ENCODE peak calls at places on chromosomes 1 and 21, in ten cellular contexts. K is pancreas; A is right cardiac atrium; X is IMR-90; Y is uterus; M is NB4; C is lower lobe of right lung; V is CD8-positive, alpha-beta T cell; B is neural progenitor cell; N is GM12865. R is an unnamed sample.

GRCh38 chr1:61035880-61036279 is 46.5 kb upstream of the NFIA start:
- DNase-seq in K (no peak), A (no peak), X (no peak), Y (no peak), M (no peak), C (no peak), V (no peak), B (no peak), N (no peak), R (no peak)

GRCh38 chr1:6776895-6777294 is 8.4 kb upstream of the CAMTA1 start:
- DNase-seq in K (no peak), A (no peak), X (no peak), Y (no peak), M (no peak), C (no peak), V (no peak), B (no peak), N (peak), R (no peak)

GRCh38 chr1:7433896-7434295 is 337.2 kb upstream of the VAMP3 start:
- DNase-seq in K (no peak), A (no peak), X (no peak), Y (no peak), M (no peak), C (peak), V (no peak), B (no peak), N (no peak), R (no peak)

GRCh38 chr1:6471086-6471841 is 5.3 kb upstream of the TNFRSF25 start:
- DNase-seq in K (peak), A (no peak), X (no peak), Y (no peak), M (no peak), C (peak), V (no peak), B (no peak), N (no peak), R (no peak)

GRCh38 chr1:103953386-103953785 is 203.7 kb downstream of the AMY1C start:
- DNase-seq in K (no peak), A (no peak), X (no peak), Y (no peak), M (no peak), C (no peak), V (no peak), B (no peak), N (peak), R (no peak)

GRCh38 chr1:43993206-43993914 is 2.0 kb downstream of the CCDC24 start:
- DNase-seq in K (no peak), A (peak), X (no peak), Y (no peak), M (no peak), C (no peak), V (no peak), B (no peak), N (no peak), R (no peak)

GRCh38 chr1:110227774-110228173 is 17.7 kb downstream of the KCNC4 start:
- DNase-seq in K (peak), A (no peak), X (no peak), Y (no peak), M (no peak), C (no peak), V (no peak), B (no peak), N (no peak), R (no peak)

GRCh38 chr1:101407505-101408211 is 170.8 kb downstream of the S1PR1 start:
- DNase-seq in K (no peak), A (no peak), X (no peak), Y (no peak), M (no peak), C (no peak), V (no peak), B (no peak), N (peak), R (no peak)

GRCh38 chr1:4061521-4062031 is 161.5 kb upstream of the C1orf174 start:
- DNase-seq in K (no peak), A (peak), X (no peak), Y (no peak), M (no peak), C (no peak), V (no peak), B (no peak), N (no peak), R (no peak)

GRCh38 chr1:65734976-65735375 is 57.7 kb upstream of the PDE4B start:
- DNase-seq in K (no peak), A (no peak), X (peak), Y (no peak), M (no peak), C (no peak), V (no peak), B (no peak), N (no peak), R (no peak)

GRCh38 chr1:153919879-153920852 is 2.6 kb downstream of the GATAD2B start:
- DNase-seq in K (no peak), A (no peak), X (peak), Y (no peak), M (peak), C (no peak), V (peak), B (peak), N (peak), R (peak)

GRCh38 chr21:36184561-36184960 is 27.9 kb downstream of the DOP1B start:
- DNase-seq in K (no peak), A (no peak), X (no peak), Y (no peak), M (no peak), C (no peak), V (no peak), B (no peak), N (no peak), R (no peak)

GRCh38 chr1:168467452-168467851 is 76.3 kb downstream of the XCL2 start:
- DNase-seq in K (no peak), A (no peak), X (no peak), Y (no peak), M (no peak), C (no peak), V (no peak), B (no peak), N (peak), R (peak)

GRCh38 chr1:175343945-175344344 is 151.4 kb upstream of the KIAA0040 start:
- DNase-seq in K (no peak), A (no peak), X (no peak), Y (no peak), M (no peak), C (no peak), V (no peak), B (peak), N (no peak), R (no peak)

GRCh38 chr1:154765970-154766369 is 104.1 kb downstream of the KCNN3 start:
- DNase-seq in K (no peak), A (no peak), X (peak), Y (peak), M (peak), C (no peak), V (no peak), B (peak), N (no peak), R (peak)

GRCh38 chr1:20726932-20727745 is 5.4 kb downstream of the SH2D5 start:
- DNase-seq in K (no peak), A (no peak), X (no peak), Y (no peak), M (no peak), C (no peak), V (no peak), B (no peak), N (no peak), R (no peak)

GRCh38 chr1:3009021-3009420 is 12.2 kb upstream of the ACTRT2 start:
- DNase-seq in K (no peak), A (no peak), X (no peak), Y (no peak), M (no peak), C (peak), V (no peak), B (no peak), N (no peak), R (no peak)

GRCh38 chr1:152442765-152443164 is 28.7 kb upstream of the CRNN start:
- DNase-seq in K (peak), A (peak), X (no peak), Y (no peak), M (no peak), C (no peak), V (no peak), B (no peak), N (no peak), R (no peak)

GRCh38 chr1:54153548-54154439 is 994 bp upstream of the CDCP2 start:
- DNase-seq in K (peak), A (peak), X (peak), Y (peak), M (peak), C (no peak), V (no peak), B (peak), N (no peak), R (no peak)

GRCh38 chr1:172005856-172006255 is 164.6 kb downstream of the DNM3 start:
- DNase-seq in K (no peak), A (no peak), X (peak), Y (no peak), M (no peak), C (no peak), V (no peak), B (no peak), N (peak), R (no peak)

GRCh38 chr1:6427445-6428390 is 3.1 kb downstream of the ESPN start:
- DNase-seq in K (peak), A (no peak), X (no peak), Y (no peak), M (no peak), C (no peak), V (no peak), B (peak), N (no peak), R (no peak)

GRCh38 chr1:27635410-27636142 is 591 bp upstream of the FGR start:
- DNase-seq in K (no peak), A (no peak), X (no peak), Y (no peak), M (no peak), C (no peak), V (no peak), B (no peak), N (no peak), R (no peak)

GRCh38 chr1:99334991-99335390 is 70.7 kb downstream of the PLPPR4 start:
- DNase-seq in K (no peak), A (no peak), X (no peak), Y (no peak), M (no peak), C (no peak), V (no peak), B (no peak), N (no peak), R (no peak)

GRCh38 chr1:168774241-168774640 is 45.2 kb upstream of the DPT start:
- DNase-seq in K (no peak), A (peak), X (no peak), Y (peak), M (no peak), C (no peak), V (no peak), B (no peak), N (no peak), R (no peak)

GRCh38 chr1:56797079-56797685 is 22.0 kb downstream of the FYB2 start:
- DNase-seq in K (no peak), A (peak), X (no peak), Y (no peak), M (no peak), C (no peak), V (no peak), B (no peak), N (no peak), R (no peak)

GRCh38 chr1:221718391-221719277 is 23.3 kb downstream of the DUSP10 start:
- DNase-seq in K (no peak), A (no peak), X (peak), Y (no peak), M (no peak), C (no peak), V (no peak), B (peak), N (no peak), R (no peak)

GRCh38 chr21:33155457-33155856 is 74.3 kb upstream of the IFNAR2 start:
- DNase-seq in K (no peak), A (no peak), X (no peak), Y (no peak), M (no peak), C (no peak), V (no peak), B (no peak), N (no peak), R (no peak)

GRCh38 chr21:34703566-34703965 is 34.8 kb downstream of the CLIC6 start:
- DNase-seq in K (no peak), A (no peak), X (no peak), Y (no peak), M (no peak), C (no peak), V (no peak), B (no peak), N (no peak), R (no peak)

GRCh38 chr1:56146449-56146848 is 432.9 kb downstream of the PLPP3 start:
- DNase-seq in K (no peak), A (no peak), X (peak), Y (no peak), M (no peak), C (no peak), V (no peak), B (no peak), N (no peak), R (no peak)

GRCh38 chr1:45643978-45644377 is 20.1 kb upstream of the CCDC17 start:
- DNase-seq in K (no peak), A (no peak), X (no peak), Y (no peak), M (no peak), C (no peak), V (no peak), B (no peak), N (no peak), R (no peak)

GRCh38 chr1:2611034-2611501 is 21.7 kb downstream of the MMEL1 start:
- DNase-seq in K (peak), A (peak), X (no peak), Y (no peak), M (no peak), C (peak), V (no peak), B (peak), N (no peak), R (peak)

GRCh38 chr1:61930246-61930645 is 188.0 kb downstream of the PATJ start:
- DNase-seq in K (no peak), A (no peak), X (no peak), Y (no peak), M (no peak), C (no peak), V (no peak), B (no peak), N (no peak), R (no peak)

GRCh38 chr21:15183712-15184353 is 119.0 kb upstream of the NRIP1 start:
- DNase-seq in K (no peak), A (no peak), X (no peak), Y (no peak), M (no peak), C (no peak), V (no peak), B (no peak), N (no peak), R (no peak)
- H3K4me3 ChIP-seq in K (no peak), A (no peak), X (no peak), Y (no peak), M (no peak), C (no peak), V (no peak), B (no peak), N (no peak), R (no peak)

GRCh38 chr1:183025782-183026774 is 2.9 kb downstream of the LAMC1 start:
- DNase-seq in K (no peak), A (no peak), X (peak), Y (no peak), M (no peak), C (no peak), V (no peak), B (no peak), N (peak), R (no peak)

GRCh38 chr1:183029591-183030000 is 6.4 kb downstream of the LAMC1 start:
- DNase-seq in K (no peak), A (no peak), X (peak), Y (no peak), M (no peak), C (no peak), V (no peak), B (no peak), N (no peak), R (no peak)

GRCh38 chr1:183027791-183028190 is 4.6 kb downstream of the LAMC1 start:
- DNase-seq in K (no peak), A (no peak), X (no peak), Y (no peak), M (no peak), C (no peak), V (no peak), B (no peak), N (peak), R (no peak)

GRCh38 chr1:183024352-183025337 is 1.4 kb downstream of the LAMC1 start:
- DNase-seq in K (no peak), A (no peak), X (no peak), Y (no peak), M (peak), C (no peak), V (no peak), B (peak), N (peak), R (no peak)

GRCh38 chr1:183027031-183027430 is 3.8 kb downstream of the LAMC1 start:
- DNase-seq in K (no peak), A (no peak), X (no peak), Y (no peak), M (no peak), C (no peak), V (no peak), B (no peak), N (peak), R (no peak)
- H3K4me3 ChIP-seq in K (no peak), A (peak), X (no peak), Y (peak), M (no peak), C (peak), V (no peak), B (no peak), N (peak), R (no peak)

GRCh38 chr1:53061123-53061858 is 722 bp upstream of the PODN start:
- DNase-seq in K (no peak), A (peak), X (no peak), Y (peak), M (no peak), C (peak), V (no peak), B (no peak), N (no peak), R (no peak)
- H3K4me3 ChIP-seq in K (peak), A (peak), X (peak), Y (peak), M (no peak), C (peak), V (no peak), B (peak), N (no peak), R (no peak)

DNA sequence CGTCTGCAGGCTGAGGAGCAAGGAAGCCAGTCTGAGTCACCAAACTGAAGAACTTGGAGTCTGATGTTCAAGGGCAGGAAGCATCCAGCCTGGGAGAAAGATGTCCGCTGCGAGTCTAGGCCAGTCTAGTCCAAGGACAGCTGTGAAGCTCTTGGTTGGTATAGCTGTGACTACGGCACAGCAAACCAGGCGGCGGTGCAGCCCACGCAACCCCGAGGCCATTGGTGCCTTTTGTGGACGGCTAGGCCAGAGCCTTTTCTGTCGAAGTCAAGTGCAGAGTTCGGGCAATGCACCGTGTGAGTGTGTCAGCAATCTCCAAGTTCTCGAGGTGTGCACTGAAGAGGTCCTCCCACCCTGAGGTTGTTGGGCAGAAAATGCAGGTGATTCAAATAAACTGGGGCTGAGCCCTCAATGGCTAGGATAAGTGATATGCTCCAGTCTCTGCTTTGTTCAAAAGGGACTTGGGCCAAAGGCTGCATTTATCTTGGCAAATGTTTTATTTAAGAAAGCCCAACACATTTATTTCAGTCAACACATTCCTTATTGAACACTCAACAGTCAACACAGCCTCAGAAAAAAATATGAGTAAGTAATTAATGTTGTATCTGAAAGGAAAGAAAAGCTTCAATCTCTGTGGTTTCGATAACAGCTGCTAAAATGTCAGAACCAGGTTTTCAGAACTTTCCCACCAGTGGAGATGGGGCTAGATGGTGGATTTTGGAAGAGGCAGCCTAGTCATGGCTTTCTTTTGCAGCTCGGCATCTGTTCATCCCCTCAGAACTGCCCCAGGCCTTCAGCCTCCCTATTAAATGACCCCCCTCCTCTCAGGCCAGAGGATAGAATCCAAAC is 78.1 kb upstream of the COX20 start:
- DNase-seq in K (no peak), A (no peak), X (peak), Y (no peak), M (no peak), C (no peak), V (no peak), B (no peak), N (no peak), R (no peak)
- H3K4me3 ChIP-seq in K (no peak), A (no peak), X (no peak), Y (no peak), M (no peak), C (no peak), V (no peak), B (no peak), N (no peak), R (no peak)

GRCh38 chr21:44455524-44456206 is 355 bp downstream of the LRRC3 start:
- DNase-seq in K (peak), A (peak), X (no peak), Y (no peak), M (peak), C (peak), V (no peak), B (peak), N (peak), R (no peak)
- H3K4me3 ChIP-seq in K (peak), A (peak), X (peak), Y (peak), M (no peak), C (peak), V (peak), B (peak), N (peak), R (no peak)